ENCODE peak calls at places on chromosome 20, in seven cellular contexts. K is keratinocyte, W is GM12865, F is IMR-90, A is endothelial cell of umbilical vein, U is HepG2, C is pancreas. L is an unnamed sample.

GRCh38 chr20:57313951-57314350 is 15.7 kb upstream of the SPO11 start:
- DNase-seq in K (no peak), W (no peak), F (no peak), A (no peak), U (no peak), C (no peak), L (no peak)

GRCh38 chr20:17026346-17026745 is 200.5 kb upstream of the PCSK2 start:
- DNase-seq in K (no peak), W (no peak), F (peak), A (no peak), U (no peak), C (no peak), L (no peak)

GRCh38 chr20:50290815-50291214 is 100.2 kb downstream of the CEBPB start:
- DNase-seq in K (no peak), W (no peak), F (no peak), A (no peak), U (no peak), C (no peak), L (no peak)

GRCh38 chr20:38304845-38305447 is 990 bp downstream of the BPI start:
- DNase-seq in K (no peak), W (peak), F (peak), A (peak), U (peak), C (no peak), L (peak)

GRCh38 chr20:2124632-2125131 is 23.1 kb downstream of the STK35 start:
- DNase-seq in K (no peak), W (peak), F (no peak), A (no peak), U (no peak), C (no peak), L (no peak)

GRCh38 chr20:50256577-50256976 is 65.9 kb downstream of the CEBPB start:
- DNase-seq in K (no peak), W (no peak), F (peak), A (no peak), U (no peak), C (no peak), L (no peak)

GRCh38 chr20:2633381-2633780 is 19.1 kb upstream of the NOP56 start:
- DNase-seq in K (no peak), W (no peak), F (no peak), A (no peak), U (no peak), C (no peak), L (no peak)

GRCh38 chr20:37564388-37565133 is 36.9 kb upstream of the BLCAP start:
- DNase-seq in K (no peak), W (peak), F (no peak), A (peak), U (peak), C (no peak), L (peak)

GRCh38 chr20:3663858-3664257 is 659 bp upstream of the GFRA4 start:
- DNase-seq in K (no peak), W (no peak), F (no peak), A (no peak), U (no peak), C (no peak), L (no peak)

GRCh38 chr20:5395932-5396727 is 79.4 kb upstream of the PROKR2 start:
- DNase-seq in K (no peak), W (no peak), F (no peak), A (no peak), U (no peak), C (no peak), L (no peak)

GRCh38 chr20:17881741-17882064 is 86.9 kb downstream of the SNX5 start:
- DNase-seq in K (no peak), W (no peak), F (no peak), A (no peak), U (no peak), C (no peak), L (no peak)

GRCh38 chr20:32195581-32195980 is 12.0 kb downstream of the PLAGL2 start:
- DNase-seq in K (no peak), W (no peak), F (no peak), A (no peak), U (no peak), C (no peak), L (no peak)

DNA sequence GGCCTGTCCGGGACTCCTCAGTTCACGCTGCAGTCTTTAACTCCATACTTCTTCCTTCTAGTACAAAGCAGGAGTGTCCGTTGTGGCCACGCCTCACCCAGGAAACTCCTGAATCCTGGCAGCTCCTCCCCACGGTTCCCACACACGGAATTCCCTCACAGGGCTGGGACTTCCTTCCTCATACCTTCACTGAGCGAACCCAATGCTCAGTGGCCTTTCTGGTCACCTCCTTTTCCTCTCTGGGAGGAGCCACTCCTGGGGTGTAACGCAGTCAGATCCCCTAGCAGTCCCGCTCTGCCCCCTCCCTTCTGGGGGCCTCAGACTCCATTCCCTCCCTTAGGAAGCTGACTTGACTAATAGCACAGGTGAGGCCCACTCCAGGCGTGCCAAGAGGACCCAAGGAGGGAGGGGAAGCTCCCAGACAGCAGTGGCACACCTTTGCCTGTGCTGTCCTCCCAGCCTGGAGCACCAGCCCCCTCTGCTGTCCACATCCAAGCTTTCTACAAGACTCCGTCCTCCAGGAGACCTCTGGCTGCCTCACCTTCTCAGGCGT is at the start of gene SLC52A3:
- DNase-seq in K (no peak), W (no peak), F (no peak), A (no peak), U (peak), C (peak), L (peak)
- TF ChIP-seq CTCF in K (peak), W (peak), F (no peak), A (no peak), U (peak), C (no peak), L (peak)

GRCh38 chr20:22572491-22572890 is 11.9 kb downstream of the FOXA2 start:
- DNase-seq in K (no peak), W (no peak), F (no peak), A (no peak), U (no peak), C (no peak), L (no peak)
- H3K4me3 ChIP-seq in K (no peak), W (no peak), F (no peak), A (no peak), U (no peak), C (no peak), L (no peak)

GRCh38 chr20:36141310-36141709 is 13.2 kb upstream of the EPB41L1 start:
- DNase-seq in K (no peak), W (no peak), F (no peak), A (no peak), U (no peak), C (no peak), L (no peak)
- TF ChIP-seq CTCF in K (no peak), W (no peak), F (peak), A (no peak), U (peak), C (no peak), L (no peak)

GRCh38 chr20:59835448-59836395 is 97.7 kb downstream of the SYCP2 start:
- DNase-seq in K (no peak), W (peak), F (peak), A (no peak), U (no peak), C (no peak), L (peak)
- H3K4me3 ChIP-seq in K (no peak), W (no peak), F (no peak), A (no peak), U (no peak), C (no peak), L (peak)

GRCh38 chr20:14617123-14617522 is 279.7 kb upstream of the FLRT3 start:
- DNase-seq in K (no peak), W (no peak), F (no peak), A (no peak), U (no peak), C (no peak), L (peak)

GRCh38 chr20:14619411-14619810 is 282.0 kb upstream of the FLRT3 start:
- DNase-seq in K (no peak), W (no peak), F (no peak), A (no peak), U (no peak), C (no peak), L (no peak)

GRCh38 chr20:14622796-14623195 is 285.4 kb upstream of the FLRT3 start:
- DNase-seq in K (peak), W (peak), F (peak), A (no peak), U (peak), C (no peak), L (peak)
- TF ChIP-seq CTCF in K (peak), W (no peak), F (no peak), A (no peak), U (peak), C (no peak), L (peak)

GRCh38 chr20:44809380-44810060 is 826 bp downstream of the RIMS4 start:
- DNase-seq in K (no peak), W (no peak), F (no peak), A (no peak), U (no peak), C (no peak), L (no peak)
- H3K4me3 ChIP-seq in K (no peak), W (no peak), F (no peak), A (no peak), U (no peak), C (no peak), L (no peak)

GRCh38 chr20:63940071-63940471 is 16.1 kb downstream of the UCKL1 start:
- DNase-seq in K (no peak), W (no peak), F (no peak), A (no peak), U (no peak), C (no peak), L (no peak)
- TF ChIP-seq CTCF in K (no peak), W (no peak), F (no peak), A (no peak), U (no peak), C (no peak), L (no peak)

DNA sequence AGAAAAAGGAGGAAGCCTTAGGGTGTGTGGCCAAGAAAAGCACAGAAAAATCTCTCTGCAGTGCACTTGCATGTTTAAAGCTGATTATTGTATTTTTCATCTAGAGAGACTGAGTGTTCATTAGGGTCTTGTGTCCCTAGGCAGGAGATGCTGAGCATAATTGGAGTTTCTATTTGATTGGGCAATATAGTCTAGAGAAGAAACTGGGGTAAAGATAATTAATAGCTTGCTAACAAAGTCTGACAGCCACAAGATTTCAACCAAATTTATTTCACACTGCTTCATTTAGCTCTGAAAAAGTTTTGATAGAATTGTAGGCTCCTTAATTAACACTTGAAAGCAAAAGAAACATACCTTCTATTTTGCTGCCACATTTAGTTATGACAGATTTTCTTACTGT is 2.3 kb downstream of the FLRT3 start:
- DNase-seq in K (no peak), W (no peak), F (no peak), A (no peak), U (no peak), C (no peak), L (no peak)
- H3K4me3 ChIP-seq in K (peak), W (no peak), F (no peak), A (no peak), U (no peak), C (no peak), L (peak)

GRCh38 chr20:19626896-19627295 is 131.2 kb upstream of the RIN2 start:
- DNase-seq in K (no peak), W (no peak), F (peak), A (no peak), U (no peak), C (no peak), L (no peak)
- TF ChIP-seq CTCF in K (no peak), W (no peak), F (no peak), A (no peak), U (no peak), C (no peak), L (no peak)

GRCh38 chr20:62614961-62615680 is 27.2 kb upstream of the SLCO4A1 start:
- DNase-seq in K (no peak), W (no peak), F (no peak), A (no peak), U (no peak), C (no peak), L (no peak)
- H3K4me3 ChIP-seq in K (no peak), W (no peak), F (no peak), A (no peak), U (no peak), C (no peak), L (no peak)